ENCODE peak calls at places on chromosomes 1 and 21, in six cellular contexts. V, O, A, D, T and C are unnamed samples.
A peak's percentile ranks its signal among the peaks of the same experiment; 100 is the strongest.

GRCh38 chr1:22801753-22802152 is 91.1 kb downstream of the EPHB2 start:
- DNase-seq in O (no peak), A (peak; percentile 14), T (no peak), V (no peak), D (no peak), C (no peak)

GRCh38 chr1:16348414-16349182 is 3.7 kb downstream of the FBXO42 start:
- DNase-seq in A (no peak), V (no peak), D (no peak), T (no peak), O (no peak), C (no peak)

GRCh38 chr1:232793944-232794343 is 11.3 kb upstream of the MAP10 start:
- DNase-seq in A (no peak), T (no peak), V (no peak), O (no peak), D (no peak), C (no peak)

GRCh38 chr1:247857069-247857985 is at the start of gene TRIM58:
- DNase-seq in D (no peak), A (peak; percentile 2), V (no peak), T (no peak), O (no peak), C (peak; percentile 15)

GRCh38 chr1:203114202-203114601 is 13.3 kb upstream of the ADORA1 start:
- DNase-seq in T (no peak), O (no peak), A (no peak), D (no peak), V (no peak), C (no peak)

GRCh38 chr1:147833231-147833840 is 69.3 kb upstream of the GJA8 start:
- DNase-seq in T (no peak), D (no peak), A (no peak), V (no peak), O (no peak), C (no peak)

GRCh38 chr21:28334407-28334806 is 658.3 kb downstream of the LTN1 start:
- DNase-seq in O (no peak), T (no peak), V (no peak), D (no peak), A (no peak), C (no peak)

GRCh38 chr1:70779571-70779970 is 268.0 kb downstream of the PTGER3 start:
- DNase-seq in T (no peak), D (no peak), A (no peak), O (no peak), V (no peak), C (no peak)

GRCh38 chr1:157363660-157364140 is 188.6 kb downstream of the FCRL5 start:
- DNase-seq in V (no peak), O (no peak), T (peak; percentile 52), A (no peak), D (peak; percentile 48), C (no peak)

GRCh38 chr21:26079376-26079775 is 91.2 kb downstream of the APP start:
- DNase-seq in T (no peak), O (no peak), A (no peak), D (no peak), V (no peak), C (no peak)

GRCh38 chr1:62735491-62736171 is 47.4 kb upstream of the DOCK7 start:
- DNase-seq in A (no peak), V (no peak), D (no peak), O (no peak), T (no peak), C (no peak)

GRCh38 chr21:14591882-14592281 is 45.8 kb upstream of the SAMSN1 start:
- DNase-seq in D (no peak), A (no peak), V (no peak), O (peak; percentile 67), T (peak; percentile 72), C (no peak)